ENCODE peak calls at places on chromosomes 12 and 14, in five cellular contexts. B is heart right ventricle, O is uterus, W is mammary epithelial cell, L is choroid plexus epithelial cell. X is an unnamed sample.

GRCh38 chr14:29536886-29537511 is 390.6 kb downstream of the PRKD1 start:
- DNase-seq in B (no peak), O (no peak), W (no peak), L (peak), X (peak)

GRCh38 chr14:24578558-24578957 is 2.5 kb upstream of the CTSG start:
- DNase-seq in B (no peak), O (no peak), W (no peak), L (no peak), X (no peak)

GRCh38 chr12:91178139-91178561 is 4.5 kb downstream of the DCN start:
- DNase-seq in B (no peak), O (peak), W (peak), L (peak), X (peak)

GRCh38 chr14:101552786-101553231 is 8.5 kb upstream of the DIO3 start:
- DNase-seq in B (no peak), O (no peak), W (no peak), L (no peak), X (no peak)

GRCh38 chr12:124422142-124422569 is 127.3 kb downstream of the RFLNA start:
- DNase-seq in B (peak), O (peak), W (peak), L (no peak), X (no peak)

GRCh38 chr12:34206061-34206785 is 183.9 kb downstream of the ALG10 start:
- DNase-seq in B (no peak), O (no peak), W (no peak), L (no peak), X (no peak)

GRCh38 chr12:116194935-116195431 is 82.5 kb downstream of the MED13L start:
- DNase-seq in B (no peak), O (no peak), W (no peak), L (no peak), X (no peak)

GRCh38 chr14:77151918-77152588 is 10.5 kb upstream of the ZDHHC22 start:
- DNase-seq in B (no peak), O (no peak), W (peak), L (peak), X (peak)

GRCh38 chr12:93616584-93617101 is 44.2 kb downstream of the SOCS2 start:
- DNase-seq in B (no peak), O (no peak), W (peak), L (peak), X (peak)

GRCh38 chr14:60721331-60722162 is 2.6 kb downstream of the SIX4 start:
- DNase-seq in B (peak), O (peak), W (peak), L (peak), X (peak)

GRCh38 chr12:11730299-11731041 is 81.0 kb downstream of the ETV6 start:
- DNase-seq in B (no peak), O (no peak), W (peak), L (no peak), X (no peak)

GRCh38 chr12:4201333-4202105 is 72.0 kb upstream of the CCND2 start:
- DNase-seq in B (no peak), O (no peak), W (no peak), L (no peak), X (no peak)

GRCh38 chr12:27277846-27278260 is 33.8 kb downstream of the STK38L start:
- DNase-seq in B (no peak), O (peak), W (peak), L (peak), X (peak)

GRCh38 chr14:22656945-22657711 is 13.0 kb upstream of the OR6J1 start:
- DNase-seq in B (no peak), O (no peak), W (no peak), L (peak), X (peak)

GRCh38 chr12:44127966-44128365 is 292.1 kb downstream of the TMEM117 start:
- DNase-seq in B (peak), O (no peak), W (no peak), L (no peak), X (no peak)

GRCh38 chr12:130434560-130434959 is 96.9 kb downstream of the PIWIL1 start:
- DNase-seq in B (no peak), O (no peak), W (no peak), L (no peak), X (no peak)

GRCh38 chr12:6451348-6452244 is at the start of gene TAPBPL:
- DNase-seq in B (peak), O (peak), W (peak), L (peak), X (peak)

GRCh38 chr14:100416921-100417451 is 93.8 kb downstream of the SLC25A47 start:
- DNase-seq in B (no peak), O (no peak), W (peak), L (peak), X (peak)

GRCh38 chr14:100413699-100414098 is 90.6 kb downstream of the SLC25A47 start:
- DNase-seq in B (no peak), O (no peak), W (no peak), L (no peak), X (no peak)

GRCh38 chr14:100417466-100417865 is 94.3 kb downstream of the SLC25A47 start:
- DNase-seq in B (no peak), O (no peak), W (peak), L (peak), X (peak)

GRCh38 chr14:100416081-100416480 is 92.9 kb downstream of the SLC25A47 start:
- DNase-seq in B (no peak), O (no peak), W (no peak), L (no peak), X (no peak)

DNA sequence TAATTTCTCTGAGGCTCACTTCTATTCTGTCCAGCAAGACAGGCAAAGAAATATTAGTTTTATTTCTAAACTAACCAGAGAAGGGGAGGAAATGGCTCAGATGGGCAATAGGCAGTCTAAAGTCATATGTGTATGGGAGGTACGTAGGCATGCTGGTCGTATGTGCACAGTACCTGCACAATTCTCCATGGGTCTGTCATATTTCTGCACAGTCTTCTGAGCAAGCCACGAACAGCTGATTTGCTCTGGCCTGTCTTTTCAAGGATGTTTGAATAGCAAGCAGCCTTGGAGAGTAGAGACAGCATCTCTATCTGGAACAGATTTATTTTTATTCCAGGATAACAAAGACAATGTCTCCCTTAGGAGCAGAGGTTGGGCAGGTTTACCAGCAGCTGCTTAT is 92.1 kb downstream of the SLC25A47 start:
- DNase-seq in B (no peak), O (no peak), W (no peak), L (no peak), X (no peak)
- H3K4me3 ChIP-seq in B (no peak), O (no peak), W (no peak), L (no peak), X (no peak)

DNA sequence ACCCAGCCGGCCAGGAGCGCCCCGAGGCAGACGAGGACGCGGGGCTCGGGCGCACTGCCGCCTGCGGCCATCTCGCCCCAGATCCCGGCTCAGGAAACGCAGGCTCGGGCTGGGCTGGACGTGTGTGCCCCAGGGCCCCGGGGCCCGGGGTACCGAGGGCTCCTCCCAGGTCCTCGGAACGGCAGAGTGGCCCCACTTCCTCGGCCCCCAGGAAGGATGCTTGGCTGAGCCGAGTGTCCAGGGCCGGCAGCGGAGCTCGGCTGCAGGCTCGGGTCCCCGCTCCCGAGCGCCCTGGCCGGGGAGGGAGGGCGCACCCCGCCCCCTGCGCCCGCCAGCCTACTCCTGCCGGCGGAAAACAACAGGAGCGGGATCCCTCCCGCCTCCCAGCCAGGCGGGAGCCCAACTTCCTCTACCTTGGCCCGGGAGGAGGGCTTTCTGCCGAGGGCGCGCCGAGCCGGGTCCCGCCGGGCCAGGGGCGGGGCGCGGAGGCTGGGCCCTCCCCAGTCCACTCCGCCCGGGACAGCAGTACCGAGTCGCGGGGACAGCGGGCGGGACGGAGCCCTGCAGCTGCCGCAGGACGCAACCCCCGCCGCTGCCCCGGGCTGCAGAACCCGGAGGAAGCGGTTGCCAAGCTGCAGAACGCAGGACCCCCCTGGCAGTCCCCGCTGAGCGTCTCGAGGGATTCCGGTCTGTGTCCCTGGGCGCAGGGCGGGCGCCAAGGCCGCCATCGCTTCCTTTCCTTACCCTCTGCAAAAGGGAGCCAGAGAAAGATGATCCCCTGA is at the start of gene VSIG10:
- DNase-seq in B (peak), O (peak), W (peak), L (peak), X (peak)
- TF ChIP-seq CTCF in B (no peak), O (no peak), W (no peak), L (no peak), X (no peak)

GRCh38 chr12:52052471-52053186 is 1.4 kb downstream of the NR4A1 start:
- DNase-seq in B (no peak), O (no peak), W (peak), L (no peak), X (peak)
- H3K4me3 ChIP-seq in B (peak), O (peak), W (no peak), L (peak), X (peak)

GRCh38 chr12:111411187-111411764 is 5.6 kb downstream of the SH2B3 start:
- DNase-seq in B (no peak), O (no peak), W (no peak), L (no peak), X (no peak)

GRCh38 chr12:111410229-111411186 is 4.8 kb downstream of the SH2B3 start:
- DNase-seq in B (no peak), O (no peak), W (no peak), L (peak), X (peak)

GRCh38 chr12:111408116-111408440 is 2.4 kb downstream of the SH2B3 start:
- DNase-seq in B (no peak), O (no peak), W (no peak), L (peak), X (no peak)

GRCh38 chr12:111408686-111409402 is 3.1 kb downstream of the SH2B3 start:
- DNase-seq in B (no peak), O (no peak), W (no peak), L (no peak), X (no peak)

GRCh38 chr12:111409403-111410228 is 3.9 kb downstream of the SH2B3 start:
- DNase-seq in B (peak), O (peak), W (peak), L (peak), X (peak)
- TF ChIP-seq CTCF in B (no peak), O (no peak), W (no peak), L (no peak), X (no peak)

GRCh38 chr12:57216014-57216891 is at the start of gene NXPH4:
- DNase-seq in B (peak), O (no peak), W (no peak), L (no peak), X (no peak)

GRCh38 chr12:57216931-57217871 is 607 bp downstream of the NXPH4 start:
- DNase-seq in B (no peak), O (no peak), W (peak), L (no peak), X (peak)

GRCh38 chr12:57219993-57220728 is 3.6 kb downstream of the NXPH4 start:
- DNase-seq in B (no peak), O (no peak), W (no peak), L (no peak), X (no peak)

GRCh38 chr12:57219205-57219992 is 2.8 kb downstream of the NXPH4 start:
- DNase-seq in B (no peak), O (no peak), W (no peak), L (no peak), X (no peak)

DNA sequence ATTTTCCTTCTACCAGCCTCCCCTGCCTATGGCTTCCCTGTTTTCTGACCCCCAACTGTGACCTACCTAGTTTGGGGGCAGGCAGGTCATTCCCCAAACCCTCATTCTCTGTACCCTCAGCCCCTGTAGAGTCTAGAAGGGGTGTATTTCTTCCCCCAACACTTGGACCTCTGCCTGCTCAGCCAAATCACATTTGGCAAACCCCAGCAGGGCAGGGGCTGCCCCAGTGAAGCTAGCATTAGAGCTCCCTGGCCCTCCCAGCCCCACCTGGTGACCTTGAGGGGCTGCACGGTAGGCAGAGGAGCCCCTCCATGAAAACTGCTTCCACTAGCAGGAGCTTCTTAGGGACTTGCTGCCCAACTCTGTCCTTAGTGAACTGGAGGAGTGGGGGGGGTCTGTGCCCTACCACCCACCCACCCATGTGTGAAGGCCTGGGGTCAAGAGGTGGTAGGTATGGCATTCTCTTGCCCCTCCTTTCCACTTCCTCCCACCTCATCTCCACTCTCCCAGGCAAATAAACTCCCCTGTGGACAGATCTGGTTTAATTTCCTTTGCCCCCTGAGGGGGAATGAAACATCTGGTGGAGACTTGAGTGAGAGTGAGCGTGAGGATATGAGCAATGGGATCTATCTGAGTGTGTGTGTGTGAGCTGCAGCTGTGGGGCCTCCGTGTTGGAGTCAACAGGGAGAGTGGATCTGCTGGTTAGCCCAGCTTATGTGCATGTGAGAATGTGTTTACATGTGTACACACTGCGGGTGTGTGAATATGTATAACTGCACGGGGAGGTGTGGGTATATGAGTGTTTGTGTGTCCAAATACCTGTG is 1.6 kb downstream of the NXPH4 start:
- DNase-seq in B (no peak), O (no peak), W (no peak), L (no peak), X (no peak)
- H3K4me3 ChIP-seq in B (no peak), O (no peak), W (no peak), L (no peak), X (no peak)

DNA sequence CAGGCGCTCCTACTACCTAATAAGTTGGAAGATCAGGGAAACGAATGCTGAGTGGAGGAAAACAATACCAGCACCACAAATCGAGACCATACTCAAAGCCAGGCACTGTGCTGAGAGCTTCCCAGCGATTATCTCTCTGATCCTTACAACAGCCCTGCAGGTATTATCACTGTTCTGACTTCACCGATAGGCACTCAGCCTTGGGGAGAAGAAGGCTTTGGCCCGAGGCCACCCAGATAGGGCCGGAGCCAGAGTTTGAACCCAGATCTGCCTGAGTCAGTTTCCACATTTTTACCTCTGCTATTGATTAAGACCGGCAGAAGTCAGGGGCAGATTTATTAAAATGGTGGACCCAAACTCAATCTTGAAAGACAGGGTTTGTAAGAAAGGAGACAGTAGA is 4.9 kb downstream of the SVOP start:
- DNase-seq in B (no peak), O (no peak), W (no peak), L (no peak), X (no peak)
- TF ChIP-seq CTCF in B (no peak), O (no peak), W (no peak), L (no peak), X (no peak)

GRCh38 chr14:67582061-67582460 is 18.0 kb downstream of the PIGH start:
- DNase-seq in B (no peak), O (no peak), W (no peak), L (no peak), X (no peak)
- H3K4me3 ChIP-seq in B (no peak), O (no peak), W (no peak), L (no peak), X (no peak)

DNA sequence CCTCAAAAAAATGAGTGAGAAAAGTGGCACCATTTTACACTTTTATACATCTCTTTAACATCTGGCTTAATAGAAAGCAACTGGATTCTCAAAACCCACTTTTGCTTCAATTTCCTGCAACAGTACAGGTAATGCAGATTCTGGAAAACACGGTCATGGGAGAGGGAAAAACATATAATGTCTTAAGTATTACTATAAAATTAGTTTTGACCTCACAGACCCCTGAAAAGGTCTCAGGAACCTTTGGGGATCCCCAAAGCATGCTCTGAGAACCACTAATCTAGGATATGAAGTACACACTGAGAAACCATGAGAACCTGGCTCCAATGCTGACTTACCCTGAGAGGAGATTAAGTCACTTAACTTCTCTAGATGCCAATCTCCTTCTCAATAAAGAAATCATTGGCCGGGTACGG is 64.7 kb downstream of the PPP2R5E start:
- DNase-seq in B (no peak), O (no peak), W (no peak), L (no peak), X (no peak)
- TF ChIP-seq CTCF in B (no peak), O (no peak), W (no peak), L (no peak), X (no peak)

GRCh38 chr12:108690799-108691153 is 40.5 kb downstream of the CORO1C start:
- DNase-seq in B (no peak), O (no peak), W (no peak), L (no peak), X (no peak)

GRCh38 chr12:108691995-108692808 is 39.1 kb downstream of the CORO1C start:
- DNase-seq in B (peak), O (no peak), W (no peak), L (peak), X (peak)

GRCh38 chr12:108691154-108691994 is 39.9 kb downstream of the CORO1C start:
- DNase-seq in B (peak), O (peak), W (peak), L (peak), X (peak)

GRCh38 chr12:108690191-108690518 is 41.2 kb downstream of the CORO1C start:
- DNase-seq in B (no peak), O (no peak), W (no peak), L (no peak), X (no peak)

DNA sequence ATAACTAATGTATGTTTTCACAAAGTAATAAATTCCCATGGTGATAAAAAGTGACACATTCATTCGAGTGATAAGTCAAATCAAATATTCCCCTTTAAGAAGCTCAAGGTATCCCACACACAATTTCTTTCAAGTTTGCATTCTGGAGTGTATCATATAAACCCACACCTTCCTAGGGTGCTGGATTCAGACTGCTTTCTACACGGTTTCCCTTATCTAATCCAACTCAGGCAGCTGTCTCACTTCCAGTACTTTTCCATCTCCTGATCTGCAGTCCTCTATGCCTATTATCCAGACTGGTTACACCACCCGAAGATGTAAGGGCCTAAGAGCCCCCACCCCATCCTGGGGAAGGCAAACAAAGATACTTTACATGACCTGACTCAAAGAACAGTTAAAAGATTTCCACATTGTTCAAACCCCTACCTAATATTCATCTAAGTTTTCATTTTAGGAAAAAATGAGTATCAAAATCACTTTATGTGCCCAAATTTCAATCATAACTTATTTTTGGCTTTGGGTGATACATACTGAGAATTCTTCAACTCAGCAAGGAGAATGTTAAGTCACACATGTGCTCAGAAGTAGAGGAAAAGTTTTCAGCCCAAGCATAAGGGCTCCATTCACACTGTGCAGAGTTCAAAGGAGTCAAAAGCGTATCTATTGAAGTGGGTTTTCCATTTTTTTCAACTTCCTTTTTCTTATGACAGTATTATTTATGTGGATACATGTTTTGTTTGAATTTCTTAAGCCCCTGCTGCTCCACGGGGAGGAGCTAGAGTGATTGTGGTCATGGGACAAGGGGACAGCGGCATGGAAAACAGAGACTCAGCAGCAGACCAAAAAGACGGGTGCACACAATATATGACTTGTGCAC is 41.8 kb downstream of the CORO1C start:
- DNase-seq in B (no peak), O (no peak), W (no peak), L (peak), X (peak)
- H3K4me3 ChIP-seq in B (peak), O (no peak), W (no peak), L (no peak), X (no peak)